ENCODE peak calls at places on chromosomes 7 and 10, in five cellular contexts. D is upper lobe of right lung; B is T-cell; G is epithelial cell of esophagus; M is activated CD4-positive, CD25-positive, alpha-beta regulatory T cell. E is an unnamed sample.

GRCh38 chr7:158458716-158459282 is 128.8 kb downstream of the PTPRN2 start:
- DNase-seq in D (no peak), B (no peak), G (no peak), M (no peak), E (no peak)

GRCh38 chr7:32390210-32390609 is 100.0 kb downstream of the LSM5 start:
- DNase-seq in D (no peak), B (no peak), G (no peak), M (no peak), E (no peak)

GRCh38 chr10:126049741-126050140 is 153.4 kb downstream of the FANK1 start:
- DNase-seq in D (peak; percentile 78), B (no peak), G (peak; percentile 80), M (no peak), E (peak; percentile 96)

GRCh38 chr10:127887497-127888415 is 5.0 kb downstream of the CLRN3 start:
- DNase-seq in D (no peak), B (no peak), G (no peak), M (no peak), E (peak; percentile 85)

GRCh38 chr10:36172054-36172531 is 530.0 kb upstream of the FZD8 start:
- DNase-seq in D (no peak), B (no peak), G (no peak), M (no peak), E (peak; percentile 54)

GRCh38 chr7:4006687-4007086 is 675.4 kb upstream of the FOXK1 start:
- DNase-seq in D (no peak), B (no peak), G (peak; percentile 85), M (no peak), E (no peak)

GRCh38 chr7:107118109-107118900 is 50.5 kb upstream of the HBP1 start:
- DNase-seq in D (no peak), B (no peak), G (no peak), M (no peak), E (peak; percentile 70)

GRCh38 chr7:151330181-151330580 is 11.4 kb upstream of the NUB1 start:
- DNase-seq in D (no peak), B (no peak), G (no peak), M (no peak), E (no peak)

GRCh38 chr7:132185150-132185549 is 391.1 kb downstream of the PLXNA4 start:
- DNase-seq in D (no peak), B (no peak), G (no peak), M (no peak), E (no peak)

GRCh38 chr10:98391065-98391464 is 23.9 kb downstream of the PYROXD2 start:
- DNase-seq in D (no peak), B (no peak), G (no peak), M (no peak), E (no peak)

GRCh38 chr10:17454181-17454800 is at the start of gene ST8SIA6:
- DNase-seq in D (peak; percentile 73), B (peak; percentile 49), G (peak; percentile 62), M (peak; percentile 35), E (peak; percentile 66)

GRCh38 chr10:88091490-88092061 is 228.2 kb downstream of the PTEN start:
- DNase-seq in D (no peak), B (peak; percentile 68), G (peak; percentile 96), M (peak; percentile 23), E (no peak)

GRCh38 chr10:11295492-11295891 is 277.8 kb downstream of the CELF2 start:
- DNase-seq in D (no peak), B (no peak), G (no peak), M (no peak), E (no peak)

GRCh38 chr7:130063036-130063435 is 7.3 kb upstream of the KLHDC10 start:
- DNase-seq in D (peak; percentile 75), B (peak; percentile 59), G (peak; percentile 40), M (peak; percentile 26), E (peak; percentile 48)

GRCh38 chr7:88310950-88311674 is 4.4 kb upstream of the STEAP4 start:
- DNase-seq in D (no peak), B (no peak), G (no peak), M (no peak), E (no peak)

GRCh38 chr7:25727446-25727845 is 424.6 kb upstream of the NFE2L3 start:
- DNase-seq in D (no peak), B (no peak), G (no peak), M (no peak), E (no peak)

GRCh38 chr7:26868841-26869505 is 4.6 kb upstream of the SKAP2 start:
- DNase-seq in D (no peak), B (no peak), G (peak; percentile 81), M (no peak), E (no peak)

GRCh38 chr7:43201912-43202311 is 89.5 kb downstream of the HECW1 start:
- DNase-seq in D (no peak), B (no peak), G (peak; percentile 41), M (no peak), E (no peak)

GRCh38 chr10:60367431-60367830 is 22.2 kb downstream of the ANK3 start:
- DNase-seq in D (no peak), B (no peak), G (no peak), M (no peak), E (no peak)

GRCh38 chr7:33673029-33673700 is 232.2 kb upstream of the BMPER start:
- DNase-seq in D (no peak), B (no peak), G (no peak), M (no peak), E (no peak)

E was measured in endothelial cell of umbilical vein.